ENCODE peak calls at places on chromosomes 5 and 9, in eight cellular contexts. L is K562, V is stomach, Z is IMR-90, C is lower leg skin, I is erythroblast, F is ovary, M is heart left ventricle. N is an unnamed sample.
A peak's percentile ranks its signal among the peaks of the same experiment; 100 is the strongest.

GRCh38 chr5:84274585-84275468 is 109.9 kb downstream of the EDIL3 start:
- DNase-seq in L (no peak), V (peak; percentile 26), Z (peak; percentile 28), C (no peak), I (peak; percentile 38), F (no peak), M (no peak), N (no peak)

GRCh38 chr5:50967388-50968039 is 301.1 kb downstream of the PARP8 start:
- DNase-seq in L (no peak), V (peak; percentile 61), Z (no peak), C (no peak), I (no peak), F (no peak), M (no peak), N (no peak)

GRCh38 chr5:141567513-141568117 is 51.2 kb downstream of the DIAPH1 start:
- DNase-seq in L (peak; percentile 29), V (no peak), Z (peak; percentile 17), C (no peak), I (peak; percentile 46), F (no peak), M (no peak), N (no peak)

GRCh38 chr9:114059047-114059803 is 18.9 kb downstream of the AMBP start:
- DNase-seq in L (no peak), V (no peak), Z (no peak), C (peak; percentile 78), I (no peak), F (no peak), M (peak; percentile 76), N (no peak)

GRCh38 chr9:11312976-11313375 is 700.2 kb upstream of the PTPRD start:
- DNase-seq in L (no peak), V (no peak), Z (no peak), C (no peak), I (no peak), F (no peak), M (no peak), N (no peak)

GRCh38 chr9:137956688-137957385 is 79.3 kb downstream of the CACNA1B start:
- DNase-seq in L (no peak), V (no peak), Z (no peak), C (no peak), I (no peak), F (no peak), M (no peak), N (no peak)

GRCh38 chr5:36870399-36871040 is 6.0 kb upstream of the NIPBL start:
- DNase-seq in L (peak; percentile 42), V (no peak), Z (peak; percentile 70), C (no peak), I (peak; percentile 89), F (no peak), M (no peak), N (no peak)

GRCh38 chr9:68496356-68496755 is 44.3 kb downstream of the TMEM252 start:
- DNase-seq in L (no peak), V (no peak), Z (peak; percentile 54), C (no peak), I (no peak), F (no peak), M (no peak), N (no peak)

GRCh38 chr9:17824927-17825659 is 246.2 kb downstream of the SH3GL2 start:
- DNase-seq in L (no peak), V (no peak), Z (no peak), C (no peak), I (no peak), F (no peak), M (no peak), N (no peak)

GRCh38 chr5:5341531-5342292 is 80.8 kb upstream of the ICE1 start:
- DNase-seq in L (no peak), V (no peak), Z (no peak), C (no peak), I (no peak), F (no peak), M (no peak), N (no peak)

GRCh38 chr5:174084691-174085154 is 39.2 kb downstream of the NSG2 start:
- DNase-seq in L (no peak), V (no peak), Z (no peak), C (no peak), I (no peak), F (no peak), M (no peak), N (no peak)

GRCh38 chr5:156359452-156359851 is 32.5 kb downstream of the SGCD start:
- DNase-seq in L (no peak), V (no peak), Z (peak; percentile 96), C (no peak), I (no peak), F (no peak), M (no peak), N (no peak)

GRCh38 chr5:139710370-139711066 is 62.4 kb downstream of the CXXC5 start:
- DNase-seq in L (peak; percentile 85), V (peak; percentile 54), Z (peak; percentile 39), C (no peak), I (peak; percentile 52), F (peak; percentile 66), M (peak; percentile 75), N (peak; percentile 61)

GRCh38 chr5:123120197-123120596 is 31.2 kb downstream of the PRDM6 start:
- DNase-seq in L (no peak), V (no peak), Z (no peak), C (no peak), I (peak; percentile 5), F (no peak), M (no peak), N (no peak)

GRCh38 chr5:96336351-96336985 is 96.6 kb downstream of the PCSK1 start:
- DNase-seq in L (peak; percentile 48), V (peak; percentile 80), Z (peak; percentile 93), C (no peak), I (peak; percentile 90), F (peak; percentile 39), M (no peak), N (no peak)

GRCh38 chr5:43210570-43210969 is 18.5 kb downstream of the NIM1K start:
- DNase-seq in L (no peak), V (no peak), Z (no peak), C (no peak), I (no peak), F (no peak), M (no peak), N (no peak)

GRCh38 chr5:58064799-58065198 is 395.1 kb downstream of the PLK2 start:
- DNase-seq in L (no peak), V (no peak), Z (peak; percentile 29), C (no peak), I (no peak), F (no peak), M (no peak), N (no peak)

GRCh38 chr5:147887925-147888324 is 9.4 kb downstream of the SCGB3A2 start:
- DNase-seq in L (no peak), V (no peak), Z (peak; percentile 36), C (no peak), I (no peak), F (no peak), M (no peak), N (no peak)

GRCh38 chr5:39164529-39165402 is 54.6 kb downstream of the FYB1 start:
- DNase-seq in L (peak; percentile 45), V (no peak), Z (peak; percentile 19), C (no peak), I (peak; percentile 29), F (no peak), M (no peak), N (no peak)

GRCh38 chr5:157961828-157962390 is 103.0 kb upstream of the CLINT1 start:
- DNase-seq in L (no peak), V (no peak), Z (no peak), C (no peak), I (no peak), F (no peak), M (no peak), N (no peak)

GRCh38 chr5:96702503-96703383 is 40.6 kb downstream of the CAST start:
- DNase-seq in L (peak; percentile 95), V (peak; percentile 91), Z (peak; percentile 97), C (peak; percentile 99), I (peak; percentile 95), F (peak; percentile 95), M (peak; percentile 95), N (peak; percentile 39)

GRCh38 chr9:6715755-6716643 is 41.8 kb upstream of the KDM4C start:
- DNase-seq in L (no peak), V (peak; percentile 80), Z (no peak), C (peak; percentile 89), I (peak; percentile 68), F (peak; percentile 65), M (peak; percentile 84), N (no peak)
- TF ChIP-seq POLR2A in L (no peak), V (no peak), Z (no peak), C (no peak), I (peak; percentile 92), F (no peak), M (no peak), N (peak; percentile 77)

GRCh38 chr9:131254107-131254491 is 22.2 kb downstream of the FAM78A start:
- DNase-seq in L (no peak), V (no peak), Z (no peak), C (no peak), I (peak; percentile 20), F (no peak), M (peak; percentile 81), N (no peak)
- TF ChIP-seq POLR2A in L (no peak), V (no peak), Z (no peak), C (no peak), I (no peak), F (no peak), M (no peak), N (no peak)

DNA sequence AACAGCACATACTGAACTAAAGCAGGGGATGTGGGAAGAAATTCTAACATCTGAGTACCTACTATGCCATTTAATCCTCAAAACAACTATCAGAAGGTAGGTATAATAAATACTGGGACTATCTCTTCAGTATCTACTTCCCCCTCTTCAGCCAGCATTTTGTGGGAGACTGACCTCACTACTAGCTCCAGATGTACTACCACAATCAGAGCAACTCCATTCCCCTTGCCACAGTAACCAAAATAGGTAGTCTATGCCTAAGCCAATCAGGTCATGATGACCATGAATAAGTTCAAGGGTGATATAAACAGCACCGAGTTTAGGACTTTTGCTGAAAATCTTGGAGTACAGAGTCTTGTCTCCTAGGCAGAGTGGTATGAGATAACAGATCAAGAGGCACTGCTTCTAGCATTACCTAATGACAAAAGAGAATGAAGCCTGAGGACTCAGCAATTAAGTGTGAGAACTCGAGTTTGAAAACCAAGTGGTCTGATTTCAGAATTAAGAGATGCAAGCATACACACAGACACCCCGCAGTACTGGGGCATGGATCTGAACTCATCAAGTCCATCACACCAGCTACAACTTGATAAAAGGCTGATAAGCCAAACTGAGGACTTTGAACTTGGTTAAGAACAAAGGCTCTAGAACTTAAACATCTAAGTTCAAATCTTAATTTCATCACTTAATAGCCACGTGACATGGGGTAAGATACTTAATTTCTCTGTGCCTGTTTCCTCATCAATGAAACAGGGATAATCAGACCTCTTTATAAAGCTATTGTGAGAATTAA is 9.7 kb downstream of the FNIP1 start:
- DNase-seq in L (no peak), V (no peak), Z (no peak), C (no peak), I (no peak), F (no peak), M (no peak), N (no peak)
- TF ChIP-seq POLR2A in L (no peak), V (no peak), Z (no peak), C (no peak), I (no peak), F (no peak), M (no peak), N (no peak)

GRCh38 chr9:129888085-129888808 is 53.0 kb downstream of the USP20 start:
- DNase-seq in L (peak; percentile 70), V (peak; percentile 62), Z (no peak), C (no peak), I (peak; percentile 70), F (no peak), M (peak; percentile 86), N (peak; percentile 63)
- TF ChIP-seq POLR2A in L (no peak), V (no peak), Z (no peak), C (no peak), I (peak; percentile 32), F (no peak), M (no peak), N (peak; percentile 97)

N was measured in GM12891.